ENCODE peak calls at places on chromosomes 1 and 21, in eight cellular contexts. T is transverse colon; G is nucleus accumbens; F is T-helper 17 cell; X is cardiac septum; D is osteocyte; K is activated naive CD4-positive, alpha-beta T cell; Z is stimulated activated naive B cell treated with anti-CD40 and anti-IgM and Interleukin-4, amounts not matched to agents 10 μg/mL and 1 μg/mL and 100 μg/mL, for 72 hours. Q is an unnamed sample.

GRCh38 chr21:23887709-23888303 is 1719.5 kb downstream of the MRPL39 start:
- DNase-seq in T (peak; percentile 11), G (no peak), F (no peak), X (no peak), D (no peak), K (peak; percentile 14), Z (no peak), Q (no peak)

GRCh38 chr1:1943834-1944570 is 24.9 kb upstream of the TMEM52 start:
- DNase-seq in T (peak; percentile 54), G (no peak), F (peak; percentile 45), X (no peak), D (peak; percentile 86), K (peak; percentile 66), Z (no peak), Q (no peak)

GRCh38 chr1:224431726-224432125 is 2.9 kb downstream of the WDR26 start:
- DNase-seq in T (no peak), G (no peak), F (no peak), X (no peak), D (no peak), K (no peak), Z (no peak), Q (no peak)

GRCh38 chr1:185244015-185244747 is 72.9 kb downstream of the IVNS1ABP start:
- DNase-seq in T (no peak), G (no peak), F (no peak), X (no peak), D (no peak), K (peak; percentile 1), Z (no peak), Q (no peak)

GRCh38 chr1:9413877-9414213 is 121.2 kb downstream of the SPSB1 start:
- DNase-seq in T (peak; percentile 24), G (no peak), F (no peak), X (no peak), D (no peak), K (no peak), Z (no peak), Q (no peak)

GRCh38 chr1:198125995-198126758 is 30.6 kb upstream of the NEK7 start:
- DNase-seq in T (no peak), G (no peak), F (no peak), X (no peak), D (no peak), K (no peak), Z (no peak), Q (no peak)

GRCh38 chr1:43421976-43422750 is 31.6 kb downstream of the HYI start:
- DNase-seq in T (no peak), G (no peak), F (no peak), X (peak; percentile 66), D (no peak), K (no peak), Z (no peak), Q (no peak)

GRCh38 chr1:21670059-21670881 is 1.1 kb upstream of the RAP1GAP start:
- DNase-seq in T (no peak), G (no peak), F (no peak), X (no peak), D (no peak), K (no peak), Z (no peak), Q (no peak)

GRCh38 chr1:94314222-94314858 is 77.0 kb upstream of the ARHGAP29 start:
- DNase-seq in T (no peak), G (no peak), F (no peak), X (no peak), D (no peak), K (no peak), Z (no peak), Q (no peak)

GRCh38 chr1:181423301-181423918 is 59.9 kb upstream of the CACNA1E start:
- DNase-seq in T (peak; percentile 21), G (peak; percentile 50), F (no peak), X (no peak), D (no peak), K (peak; percentile 47), Z (no peak), Q (no peak)